ENCODE peak calls at places on chromosomes 2 and 18, in five cellular contexts. S, W, Y, O and F are unnamed samples.

GRCh38 chr18:6427281-6427680 is 12.6 kb upstream of the L3MBTL4 start:
- DNase-seq in S (no peak), W (no peak), Y (no peak), O (no peak), F (no peak)

GRCh38 chr2:38887347-38887746 is 2.3 kb upstream of the ARHGEF33 start:
- DNase-seq in S (no peak), W (no peak), Y (no peak), O (no peak), F (no peak)

GRCh38 chr2:238501311-238501710 is 74.6 kb downstream of the ASB1 start:
- DNase-seq in S (no peak), W (no peak), Y (no peak), O (no peak), F (no peak)

GRCh38 chr18:73979742-73980141 is 167.9 kb downstream of the FBXO15 start:
- DNase-seq in S (peak; percentile 81), W (no peak), Y (no peak), O (no peak), F (no peak)

GRCh38 chr2:7169631-7170030 is 252.4 kb downstream of the RNF144A start:
- DNase-seq in S (no peak), W (no peak), Y (no peak), O (no peak), F (no peak)

GRCh38 chr18:38796762-38797161 is 1231.2 kb upstream of the CELF4 start:
- DNase-seq in S (peak; percentile 1), W (no peak), Y (no peak), O (no peak), F (no peak)

GRCh38 chr2:85780316-85781092 is 26.7 kb downstream of the ATOH8 start:
- DNase-seq in S (no peak), W (peak; percentile 18), Y (no peak), O (no peak), F (no peak)

GRCh38 chr18:9117980-9118841 is 15.7 kb downstream of the NDUFV2 start:
- DNase-seq in S (no peak), W (no peak), Y (no peak), O (no peak), F (no peak)

GRCh38 chr2:109631741-109632140 is 17.6 kb downstream of the SOWAHC start:
- DNase-seq in S (no peak), W (no peak), Y (no peak), O (no peak), F (no peak)

GRCh38 chr2:187586091-187586632 is 31.9 kb upstream of the TFPI start:
- DNase-seq in S (peak; percentile 39), W (no peak), Y (no peak), O (no peak), F (no peak)